ENCODE peak calls at places on chromosomes 11 and 22, in four cellular contexts. D is fibroblast of mammary gland; U is right lobe of liver; X is CD4-positive, alpha-beta T cell. P is an unnamed sample.

GRCh38 chr11:45021692-45022130 is 71.0 kb upstream of the TP53I11 start:
- DNase-seq in U (no peak), D (peak), X (no peak), P (no peak)

GRCh38 chr11:130571519-130571918 is 123.1 kb downstream of the ADAMTS15 start:
- DNase-seq in U (no peak), D (no peak), X (no peak), P (no peak)

GRCh38 chr22:45503071-45503815 is 560 bp downstream of the FBLN1 start:
- DNase-seq in X (no peak), D (no peak), U (no peak), P (no peak)

GRCh38 chr11:850777-851762 is 8.4 kb downstream of the TSPAN4 start:
- DNase-seq in U (no peak), D (no peak), X (no peak), P (no peak)

GRCh38 chr11:110808291-110808690 is 96.1 kb upstream of the ARHGAP20 start:
- DNase-seq in D (no peak), U (no peak), X (no peak), P (no peak)

GRCh38 chr11:1916986-1917522 is 2.4 kb upstream of the TNNT3 start:
- DNase-seq in X (no peak), U (no peak), D (no peak), P (no peak)

GRCh38 chr11:26992031-26992541 is 1.8 kb upstream of the FIBIN start:
- DNase-seq in D (peak), U (no peak), X (no peak), P (no peak)

GRCh38 chr11:77073328-77074001 is 6.7 kb downstream of the CAPN5 start:
- DNase-seq in X (no peak), D (peak), U (peak), P (no peak)

GRCh38 chr11:27719575-27719925 is 19.3 kb upstream of the BDNF start:
- DNase-seq in U (no peak), D (no peak), X (no peak), P (no peak)

GRCh38 chr22:36457688-36458450 is 23.6 kb downstream of the TXN2 start:
- DNase-seq in D (peak), U (no peak), X (no peak), P (no peak)

GRCh38 chr11:102849319-102849718 is 5.9 kb upstream of the MMP3 start:
- DNase-seq in X (no peak), D (peak), U (no peak), P (no peak)

GRCh38 chr11:109521571-109522086 is 99.6 kb downstream of the C11orf87 start:
- DNase-seq in D (no peak), U (no peak), X (no peak), P (no peak)

GRCh38 chr11:18684267-18684666 is 14.3 kb upstream of the TMEM86A start:
- DNase-seq in D (no peak), U (no peak), X (no peak), P (no peak)

GRCh38 chr11:99069831-99070444 is 49.2 kb downstream of the CNTN5 start:
- DNase-seq in D (peak), X (no peak), U (no peak), P (no peak)

GRCh38 chr11:131671764-131672163 is 301.3 kb downstream of the NTM start:
- DNase-seq in X (no peak), U (no peak), D (no peak), P (no peak)

GRCh38 chr22:42533638-42533977 is 14.0 kb upstream of the RRP7A start:
- DNase-seq in X (no peak), U (no peak), D (no peak), P (no peak)

DNA sequence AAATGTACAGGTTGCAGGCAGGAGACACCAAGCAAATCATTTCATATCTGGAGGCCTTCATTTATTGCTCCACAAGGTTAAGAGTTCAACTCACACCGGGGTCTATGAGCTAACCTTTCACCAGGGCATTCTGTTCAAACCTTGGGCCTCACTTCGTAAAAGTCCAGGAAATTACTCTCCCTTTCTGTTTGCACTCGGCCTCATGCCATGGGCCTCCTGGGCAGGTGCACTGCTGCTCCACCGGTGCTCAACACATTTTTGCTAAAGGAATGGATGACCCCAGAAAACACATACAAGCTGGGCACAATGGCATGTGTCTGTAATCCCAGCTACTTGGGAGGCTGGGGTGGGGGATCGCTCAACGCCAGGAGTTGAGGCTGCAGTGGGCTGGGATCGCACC is 16.6 kb upstream of the RRP7A start:
- DNase-seq in X (no peak), D (no peak), U (no peak), P (no peak)
- TF ChIP-seq CTCF in X (no peak), D (no peak), U (no peak), P (no peak)

DNA sequence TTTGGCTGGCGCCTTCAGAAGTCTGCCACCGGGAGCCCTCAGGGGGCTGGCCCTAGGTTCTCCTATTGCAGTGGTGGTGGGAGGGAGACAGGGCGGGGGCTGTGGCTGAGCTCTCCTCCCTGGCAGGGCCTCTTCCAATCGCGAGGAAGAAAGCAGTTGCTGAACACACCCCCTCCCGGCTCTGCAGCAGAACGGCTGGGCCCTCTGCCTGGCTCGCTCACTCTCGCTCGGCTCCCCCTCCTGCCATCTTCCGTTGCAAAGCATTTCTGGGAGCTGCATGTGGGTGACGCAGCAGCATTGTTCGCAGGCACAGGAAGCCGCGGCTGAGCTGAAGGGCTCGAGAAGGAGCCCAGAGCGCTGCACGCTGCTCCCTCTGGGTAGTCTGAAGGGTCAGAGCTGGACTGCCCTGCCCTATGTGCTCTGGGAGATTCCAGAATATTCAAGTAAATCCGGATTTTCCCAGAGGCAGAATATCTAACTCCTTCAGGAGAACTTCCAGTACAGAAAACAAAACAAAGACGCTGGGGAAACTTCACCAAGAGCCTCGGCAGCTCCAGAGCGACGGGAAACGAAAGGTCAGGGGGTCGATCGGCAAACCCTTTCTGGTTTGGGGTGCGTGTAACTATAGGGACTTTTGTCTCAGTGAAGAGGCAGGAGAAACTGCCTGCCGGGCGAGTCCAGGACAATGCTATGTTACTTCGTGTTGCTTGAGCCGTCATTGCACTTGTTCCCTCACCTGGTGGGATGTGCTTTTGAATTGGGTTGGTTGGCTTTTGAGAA is 26.3 kb upstream of the GRK2 start:
- DNase-seq in U (peak), X (peak), D (peak), P (peak)
- TF ChIP-seq CTCF in U (peak), X (no peak), D (no peak), P (no peak)

GRCh38 chr22:25777411-25777810 is 35.4 kb downstream of the MYO18B start:
- DNase-seq in D (no peak), X (no peak), U (no peak), P (no peak)

GRCh38 chr22:25779426-25779825 is 37.4 kb downstream of the MYO18B start:
- DNase-seq in X (no peak), U (no peak), D (no peak), P (no peak)

GRCh38 chr22:25775501-25775900 is 33.5 kb downstream of the MYO18B start:
- DNase-seq in D (peak), U (no peak), X (no peak), P (peak)

GRCh38 chr22:25779890-25780289 is 37.9 kb downstream of the MYO18B start:
- DNase-seq in U (no peak), X (no peak), D (no peak), P (no peak)

GRCh38 chr22:25777870-25778269 is 35.9 kb downstream of the MYO18B start:
- DNase-seq in D (peak), U (no peak), X (no peak), P (peak)
- TF ChIP-seq CTCF in D (peak), U (peak), X (no peak), P (peak)

DNA sequence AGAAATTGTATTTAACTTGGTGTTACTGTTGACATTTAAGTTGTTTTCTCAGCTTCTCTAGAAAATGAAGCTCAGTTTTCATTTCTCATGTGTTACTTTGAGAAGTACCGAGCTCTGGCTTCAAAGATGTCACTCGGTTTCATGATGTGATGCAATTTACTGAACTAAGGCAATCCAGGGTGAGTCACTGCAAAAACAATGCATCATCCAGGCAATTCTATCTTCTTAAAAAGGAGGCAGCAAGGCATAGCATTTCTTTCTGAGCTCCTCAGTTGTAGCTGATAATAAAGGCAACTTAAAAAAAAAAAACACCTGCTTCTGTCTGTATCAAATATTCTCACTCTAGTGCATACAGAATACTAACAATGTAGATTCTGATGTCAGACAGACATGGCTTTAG is 91.1 kb upstream of the KCNA4 start:
- DNase-seq in U (no peak), D (peak), X (no peak), P (no peak)
- TF ChIP-seq CTCF in U (no peak), D (no peak), X (no peak), P (no peak)

GRCh38 chr22:47775686-47776085 is 1013.2 kb downstream of the TBC1D22A start:
- DNase-seq in U (no peak), X (no peak), D (no peak), P (no peak)

GRCh38 chr22:47775191-47775590 is 1012.7 kb downstream of the TBC1D22A start:
- DNase-seq in U (no peak), X (no peak), D (no peak), P (no peak)

GRCh38 chr22:47778160-47778658 is 1015.8 kb downstream of the TBC1D22A start:
- DNase-seq in U (no peak), D (no peak), X (no peak), P (no peak)

GRCh38 chr22:47777426-47777825 is 1015.0 kb downstream of the TBC1D22A start:
- DNase-seq in D (no peak), U (no peak), X (no peak), P (no peak)

DNA sequence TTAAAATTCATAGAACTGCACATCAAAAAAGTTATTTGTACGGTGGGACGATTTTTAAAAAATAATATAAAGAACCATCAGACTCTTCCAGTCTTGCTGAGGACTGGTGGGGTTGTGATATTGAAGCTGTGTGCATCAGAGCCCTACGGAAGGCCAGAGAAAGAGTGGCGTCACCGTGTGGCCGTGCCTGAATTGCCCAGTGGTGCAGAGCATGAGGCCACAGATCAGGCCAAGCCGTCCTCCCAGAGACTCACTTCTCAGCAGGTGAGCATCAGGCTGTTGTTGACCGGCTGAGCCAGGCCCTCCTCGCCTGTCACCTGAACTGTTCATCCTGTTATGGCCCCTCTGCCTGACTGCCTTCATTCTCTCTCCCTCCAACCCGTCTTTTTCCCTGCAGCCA is 1013.9 kb downstream of the TBC1D22A start:
- DNase-seq in X (no peak), U (no peak), D (no peak), P (no peak)
- TF ChIP-seq CTCF in X (no peak), U (no peak), D (no peak), P (no peak)

GRCh38 chr22:28002181-28002700 is 83.2 kb upstream of the PITPNB start:
- DNase-seq in U (no peak), X (no peak), D (peak), P (no peak)
- TF ChIP-seq CTCF in U (peak), X (no peak), D (no peak), P (no peak)

DNA sequence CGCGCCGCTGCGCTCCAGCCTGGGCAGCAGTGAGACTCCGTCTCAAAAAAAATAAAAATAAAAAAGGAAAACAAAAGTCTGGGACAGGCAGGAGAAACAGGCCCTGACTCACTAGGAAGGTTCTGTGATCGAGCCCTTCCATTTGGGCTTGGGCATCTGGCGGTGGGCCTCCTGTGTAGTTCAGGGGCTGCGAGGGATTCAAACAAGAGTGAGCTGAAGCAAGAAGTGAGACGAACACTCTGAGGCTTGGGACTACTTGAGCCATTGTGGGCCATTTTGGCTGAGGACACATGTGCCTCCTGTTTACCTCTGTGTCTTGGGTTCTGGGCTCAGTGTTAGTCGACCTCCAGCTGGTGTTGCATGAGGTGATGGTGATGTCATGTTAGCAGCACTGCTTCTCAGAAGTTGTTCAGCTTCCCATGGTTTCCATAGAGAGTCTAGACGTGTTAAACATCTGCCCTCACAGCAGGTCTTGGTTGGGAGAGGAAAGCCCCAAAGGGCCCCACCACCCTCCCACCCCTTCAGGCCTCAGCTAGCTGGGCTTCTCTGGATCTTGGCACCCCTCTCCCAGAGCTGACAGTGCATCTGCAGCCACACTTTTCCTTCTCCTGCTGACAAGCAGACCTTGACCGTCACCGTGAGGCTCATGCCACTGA is 57.8 kb downstream of the MED15 start:
- DNase-seq in D (peak), U (no peak), X (no peak), P (no peak)
- TF ChIP-seq CTCF in D (no peak), U (no peak), X (no peak), P (no peak)

DNA sequence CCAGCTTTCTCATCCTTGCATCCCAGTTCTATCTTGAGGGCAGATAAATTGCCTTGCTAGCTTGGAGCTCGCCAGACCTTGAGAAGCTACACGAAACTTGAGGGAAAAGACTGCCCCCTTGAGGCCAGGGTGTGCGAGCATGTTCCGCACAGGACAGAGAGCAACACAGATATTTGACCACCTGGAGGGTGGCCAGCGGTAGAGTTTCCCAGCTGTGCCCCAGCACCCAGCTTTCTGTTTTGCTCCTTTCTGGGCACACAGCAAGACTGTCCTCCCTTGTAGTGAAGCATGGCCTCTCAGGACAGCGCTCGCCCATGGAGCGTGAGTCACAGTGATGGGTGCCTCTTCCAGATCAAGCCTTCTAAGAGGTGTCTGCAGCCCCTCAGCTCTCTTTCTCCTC is 23.5 kb downstream of the SPATA19 start:
- DNase-seq in X (no peak), D (peak), U (no peak), P (peak)
- TF ChIP-seq CTCF in X (no peak), D (peak), U (peak), P (peak)

DNA sequence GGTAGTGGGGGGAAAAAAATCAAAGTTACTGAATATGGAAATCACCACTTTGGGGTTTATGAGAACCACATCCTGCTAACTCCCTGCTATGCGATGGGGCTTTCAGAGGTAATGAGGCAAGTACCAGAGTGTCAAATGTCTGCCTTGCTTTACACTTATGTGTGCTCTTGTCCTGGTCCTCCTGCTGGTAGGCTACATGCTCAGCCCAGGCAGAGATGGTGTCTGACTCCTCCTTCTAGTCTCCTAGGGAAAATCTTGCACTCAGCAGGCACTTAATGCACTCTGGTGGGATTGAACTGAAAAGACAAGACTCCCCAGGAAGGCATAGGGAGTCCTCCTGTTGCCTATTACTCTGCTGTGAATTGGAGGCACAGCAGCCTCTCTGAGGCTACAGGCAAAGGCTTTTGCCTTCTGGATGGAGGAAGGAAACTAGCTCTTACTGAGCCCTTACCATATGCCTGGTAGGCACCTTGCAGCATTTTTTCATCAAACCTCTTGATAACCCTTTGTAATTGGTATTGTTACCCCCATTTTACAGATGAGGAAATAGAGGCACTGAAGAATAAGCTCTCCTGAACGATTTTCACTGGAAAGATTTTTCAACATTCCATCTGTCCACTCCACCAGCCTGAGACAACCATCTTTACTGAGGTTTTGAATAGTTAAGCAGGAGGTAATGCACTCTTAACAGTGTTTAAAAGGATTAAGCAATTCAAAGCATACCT is 132.1 kb upstream of the PAX6 start:
- DNase-seq in U (no peak), D (no peak), X (no peak), P (no peak)
- TF ChIP-seq CTCF in U (no peak), D (no peak), X (no peak), P (no peak)